ENCODE peak calls at places on chromosomes 7 and 10, in eight cellular contexts. J, K, M, Y, T, O, Z and R are unnamed samples.

GRCh38 chr10:86099542-86100334 is 266.9 kb downstream of the GRID1 start:
- DNase-seq in Y (no peak), J (no peak), K (no peak), Z (peak), T (no peak), M (no peak), O (no peak), R (no peak)

GRCh38 chr7:87886875-87887274 is 10.6 kb downstream of the DBF4 start:
- DNase-seq in Z (no peak), J (peak), Y (peak), O (peak), K (peak), T (peak), M (no peak), R (peak)

GRCh38 chr7:18806177-18806576 is 310.6 kb downstream of the HDAC9 start:
- DNase-seq in T (no peak), J (no peak), O (no peak), M (no peak), Y (no peak), Z (no peak), K (no peak), R (no peak)

GRCh38 chr7:42753917-42754363 is 157.9 kb downstream of the C7orf25 start:
- DNase-seq in Y (no peak), K (peak), Z (no peak), T (no peak), O (no peak), J (no peak), M (no peak), R (no peak)

GRCh38 chr10:90967865-90968264 is 47.0 kb upstream of the ANKRD1 start:
- DNase-seq in M (no peak), Z (no peak), T (no peak), K (no peak), O (no peak), J (no peak), Y (no peak), R (no peak)

GRCh38 chr10:95413608-95414007 is 122.8 kb upstream of the PDLIM1 start:
- DNase-seq in K (no peak), J (no peak), M (no peak), T (no peak), Y (no peak), O (no peak), Z (no peak), R (no peak)

GRCh38 chr10:111078505-111079185 is 1.8 kb downstream of the ADRA2A start:
- DNase-seq in Y (no peak), K (peak), O (no peak), M (no peak), T (no peak), J (no peak), Z (no peak), R (no peak)

GRCh38 chr10:43863859-43864591 is 215.3 kb upstream of the ZNF32 start:
- DNase-seq in Y (no peak), K (no peak), O (no peak), M (peak), T (peak), Z (no peak), J (peak), R (no peak)

GRCh38 chr10:36336315-36336714 is 694.2 kb upstream of the FZD8 start:
- DNase-seq in J (peak), T (peak), Y (no peak), M (no peak), K (no peak), O (no peak), Z (no peak), R (no peak)